ENCODE peak calls at places on chromosomes 2 and 18, in four cellular contexts. L is K562, F is GM12878, G is GM12891. E is an unnamed sample.

GRCh38 chr2:241273552-241273988 is 41.9 kb downstream of the HDLBP start:
- DNase-seq in G (no peak), L (no peak), F (no peak), E (no peak)

GRCh38 chr18:9055185-9055584 is 47.3 kb upstream of the NDUFV2 start:
- DNase-seq in L (peak; percentile 41), G (no peak), F (no peak), E (no peak)

GRCh38 chr2:240383871-240384700 is 51.4 kb upstream of the GPC1 start:
- DNase-seq in G (no peak), L (no peak), F (no peak), E (no peak)

GRCh38 chr2:188512456-188512855 is 220.8 kb downstream of the GULP1 start:
- DNase-seq in G (no peak), L (peak; percentile 4), F (no peak), E (no peak)

GRCh38 chr2:33933203-33933602 is 334.1 kb upstream of the FAM98A start:
- DNase-seq in F (no peak), L (no peak), G (no peak), E (no peak)

GRCh38 chr18:13302611-13303267 is 84.2 kb downstream of the LDLRAD4 start:
- DNase-seq in G (no peak), L (no peak), F (no peak), E (no peak)

GRCh38 chr2:226760412-226761194 is 39.0 kb downstream of the IRS1 start:
- DNase-seq in G (no peak), F (no peak), L (no peak), E (no peak)

GRCh38 chr2:66987747-66988146 is 409.4 kb upstream of the ETAA1 start:
- DNase-seq in L (no peak), F (no peak), G (no peak), E (no peak)

GRCh38 chr2:101517753-101518152 is 42.8 kb upstream of the RFX8 start:
- DNase-seq in L (no peak), F (no peak), G (no peak), E (no peak)

GRCh38 chr18:6219116-6219717 is 195.5 kb downstream of the L3MBTL4 start:
- DNase-seq in G (peak; percentile 21), L (peak; percentile 37), F (no peak), E (no peak)

GRCh38 chr18:490024-490366 is 10.5 kb downstream of the COLEC12 start:
- DNase-seq in G (no peak), F (no peak), L (no peak), E (no peak)

GRCh38 chr18:8460748-8461147 is 148.5 kb upstream of the RAB12 start:
- DNase-seq in L (no peak), F (no peak), G (no peak), E (no peak)

GRCh38 chr2:215718890-215719289 is 283.0 kb upstream of the FN1 start:
- DNase-seq in L (no peak), F (no peak), G (no peak), E (no peak)

GRCh38 chr2:47006374-47007220 is 91.0 kb upstream of the MCFD2 start:
- DNase-seq in G (no peak), F (no peak), L (no peak), E (no peak)

GRCh38 chr2:18752022-18752493 is 162.7 kb upstream of the NT5C1B start:
- DNase-seq in L (no peak), F (no peak), G (no peak), E (no peak)

GRCh38 chr2:106704798-106705197 is 181.2 kb downstream of the ST6GAL2 start:
- DNase-seq in F (no peak), G (no peak), L (no peak), E (no peak)

DNA sequence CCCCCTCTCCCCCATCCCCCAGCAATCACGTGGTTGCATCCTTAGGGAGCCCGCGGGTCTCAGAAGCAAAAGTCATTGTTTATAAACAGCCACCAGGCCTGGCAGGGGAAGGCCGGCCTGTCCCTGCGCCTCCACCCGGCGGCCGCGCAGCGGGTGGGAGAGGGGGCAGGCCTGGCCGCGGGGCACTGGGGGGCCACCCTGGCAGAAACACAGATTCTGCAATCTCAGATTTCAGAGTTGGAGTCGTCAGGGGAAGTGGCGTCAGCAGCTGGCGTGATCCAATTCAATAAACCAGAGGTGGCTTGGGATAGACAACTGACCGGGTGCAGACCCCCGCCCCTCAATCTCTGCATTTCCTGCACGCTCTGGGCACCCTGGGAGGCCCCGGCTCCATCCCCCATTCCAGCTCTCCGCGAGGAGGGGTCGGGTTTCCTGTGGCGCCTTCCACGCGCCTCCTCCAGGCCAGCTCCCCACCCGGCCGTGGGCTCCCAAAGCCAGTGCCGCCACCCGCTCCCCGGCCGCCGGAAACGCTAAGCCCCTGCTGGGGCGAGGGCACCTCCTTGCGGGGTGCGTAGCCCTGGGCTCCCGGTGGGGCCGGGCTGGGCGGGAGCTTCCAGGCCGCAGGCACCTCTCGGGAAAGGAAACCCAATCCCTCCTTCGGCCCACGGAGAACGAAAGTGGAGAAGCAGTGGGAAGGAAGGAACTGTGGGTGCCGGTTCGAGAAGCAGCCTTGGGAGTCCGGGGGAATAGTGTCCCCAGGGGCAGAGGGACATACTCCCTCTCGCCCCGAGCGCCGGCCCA is 1.1 kb downstream of the BIN1 start:
- DNase-seq in F (no peak), G (no peak), L (no peak), E (no peak)
- TF ChIP-seq POLR2AphosphoS5 in F (no peak), G (no peak), L (no peak), E (no peak)

GRCh38 chr2:164150601-164151000 is 414.8 kb upstream of the FIGN start:
- DNase-seq in G (no peak), L (no peak), F (no peak), E (no peak)
- TF ChIP-seq TAF1 in G (no peak), L (no peak), F (no peak), E (no peak)

GRCh38 chr2:9473308-9473984 is 905 bp upstream of the IAH1 start:
- DNase-seq in F (no peak), L (no peak), G (no peak), E (no peak)

GRCh38 chr2:9477914-9478313 is 3.6 kb downstream of the IAH1 start:
- DNase-seq in L (no peak), G (no peak), F (no peak), E (no peak)

GRCh38 chr2:9473985-9474360 is 378 bp upstream of the IAH1 start:
- DNase-seq in G (peak; percentile 52), F (no peak), L (no peak), E (peak; percentile 53)

GRCh38 chr2:9471212-9471611 is 3.1 kb upstream of the IAH1 start:
- DNase-seq in G (no peak), L (no peak), F (no peak), E (no peak)

GRCh38 chr2:9474361-9475117 is at the start of gene IAH1:
- DNase-seq in L (no peak), G (peak; percentile 64), F (no peak), E (peak; percentile 80)
- TF ChIP-seq POLR2A in L (no peak), G (no peak), F (peak; percentile 87), E (peak; percentile 67)

DNA sequence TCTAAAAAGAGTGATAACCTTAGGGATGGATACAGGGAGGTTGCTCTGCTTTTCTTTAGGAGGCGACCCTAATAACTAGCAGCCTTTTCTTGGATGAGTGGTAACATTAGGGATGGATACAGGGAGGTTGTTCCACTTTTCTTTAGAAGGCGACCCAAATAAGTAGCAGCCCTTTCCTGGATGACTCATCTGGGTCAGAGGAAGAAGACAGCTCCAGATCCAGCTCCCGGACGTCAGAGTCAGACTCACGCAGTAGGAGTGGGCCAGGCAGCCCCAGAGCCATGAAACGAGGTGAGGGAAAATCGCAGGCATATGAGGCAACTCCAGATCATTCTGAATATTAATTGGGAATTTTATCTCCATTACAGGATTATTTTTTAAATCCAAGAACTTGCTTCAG is 31.0 kb upstream of the C1GALT1C1L start:
- DNase-seq in F (no peak), L (peak; percentile 65), G (no peak), E (no peak)
- TF ChIP-seq POLR2AphosphoS5 in F (no peak), L (no peak), G (no peak), E (no peak)

GRCh38 chr2:96831679-96832078 is 12.1 kb downstream of the ANKRD23 start:
- DNase-seq in L (no peak), G (no peak), F (no peak), E (no peak)

GRCh38 chr2:96830064-96830562 is 13.7 kb downstream of the ANKRD23 start:
- DNase-seq in L (peak; percentile 43), G (no peak), F (no peak), E (no peak)

GRCh38 chr2:96835830-96836229 is 8.0 kb downstream of the ANKRD23 start:
- DNase-seq in L (no peak), F (no peak), G (no peak), E (no peak)

GRCh38 chr2:96832401-96832750 is 11.4 kb downstream of the ANKRD23 start:
- DNase-seq in F (no peak), L (no peak), G (no peak), E (no peak)

DNA sequence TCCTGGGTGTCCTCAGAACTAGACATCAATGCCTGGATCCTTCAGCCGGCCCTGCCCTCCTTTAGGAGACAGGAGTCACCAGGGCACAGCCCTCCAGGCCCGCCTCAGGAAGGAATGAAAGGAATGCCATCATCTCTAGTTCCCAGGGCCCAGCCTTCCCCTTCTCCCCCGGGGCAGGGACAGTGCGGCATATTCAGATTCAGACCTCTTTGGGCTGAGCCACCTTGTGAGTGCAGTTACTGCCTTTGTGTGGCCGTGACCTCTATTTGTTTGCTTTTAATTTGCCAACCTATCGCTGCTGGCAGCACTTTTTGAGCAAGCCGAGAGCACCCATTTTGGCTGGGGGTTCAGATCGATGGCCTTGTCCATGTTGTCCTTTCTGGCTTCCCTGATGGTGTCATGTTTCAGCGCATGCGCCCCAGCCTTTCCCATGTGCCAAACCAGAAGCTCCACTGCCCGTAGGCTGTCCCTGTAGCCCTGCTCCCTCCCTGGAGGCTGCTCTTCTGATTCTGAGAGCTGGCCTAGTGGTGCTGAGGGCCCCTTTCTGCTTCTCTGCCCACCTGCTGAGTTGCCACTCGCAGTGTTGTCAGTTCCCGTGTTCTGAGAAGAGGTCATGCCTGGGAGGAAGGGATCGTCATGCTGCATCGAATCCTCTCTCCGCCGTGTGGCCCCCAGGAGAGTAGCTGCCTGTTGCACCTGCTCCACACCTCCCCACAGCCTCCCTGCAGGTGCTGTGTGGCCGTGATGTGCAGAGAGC is 10.9 kb downstream of the ANKRD23 start:
- DNase-seq in G (no peak), L (no peak), F (no peak), E (no peak)
- TF ChIP-seq TAF1 in G (no peak), L (no peak), F (no peak), E (no peak)

GRCh38 chr2:237692601-237693079 is 65.3 kb downstream of the LRRFIP1 start:
- DNase-seq in L (no peak), F (no peak), G (no peak), E (no peak)

GRCh38 chr2:237689569-237690131 is 62.3 kb downstream of the LRRFIP1 start:
- DNase-seq in L (no peak), G (no peak), F (no peak), E (no peak)

GRCh38 chr2:237691908-237692600 is 64.7 kb downstream of the LRRFIP1 start:
- DNase-seq in G (peak; percentile 77), L (peak; percentile 96), F (no peak), E (peak; percentile 74)

GRCh38 chr2:237693281-237694039 is 66.1 kb downstream of the LRRFIP1 start:
- DNase-seq in G (no peak), F (no peak), L (no peak), E (no peak)

GRCh38 chr2:237691200-237691907 is 64.0 kb downstream of the LRRFIP1 start:
- DNase-seq in L (no peak), F (no peak), G (no peak), E (no peak)
- TF ChIP-seq POLR2A in L (no peak), F (peak; percentile 59), G (no peak), E (no peak)